ENCODE peak calls at places on chromosomes 7 and 10, in six cellular contexts. Z is H9, K is IMR-90, U is H1, O is mesenchymal stem cell, X is neuronal stem cell. Q is an unnamed sample.

GRCh38 chr7:2037805-2038635 is 194.7 kb downstream of the MAD1L1 start:
- DNase-seq in O (peak), U (no peak), X (no peak), K (peak), Z (no peak), Q (peak)

GRCh38 chr7:106252568-106252967 is 32.2 kb downstream of the NAMPT start:
- DNase-seq in O (no peak), K (no peak), U (no peak), X (no peak), Z (no peak), Q (no peak)

GRCh38 chr7:99579956-99580777 is 17.9 kb upstream of the TMEM225B start:
- DNase-seq in Z (peak), O (peak), K (peak), U (peak), X (peak), Q (peak)

GRCh38 chr10:10872706-10873276 is 144.9 kb upstream of the CELF2 start:
- DNase-seq in Z (no peak), K (peak), X (no peak), U (no peak), O (peak), Q (peak)

GRCh38 chr10:6072215-6072941 is 10.2 kb upstream of the IL2RA start:
- DNase-seq in K (no peak), Z (no peak), O (no peak), X (no peak), U (no peak), Q (no peak)

GRCh38 chr7:127608446-127608845 is 9.5 kb downstream of the PAX4 start:
- DNase-seq in K (no peak), X (no peak), Z (no peak), O (no peak), U (no peak), Q (no peak)

GRCh38 chr10:119522747-119523426 is 19.6 kb downstream of the RGS10 start:
- DNase-seq in O (no peak), X (no peak), Z (no peak), K (no peak), U (no peak), Q (peak)

GRCh38 chr7:43642897-43643630 is 60.2 kb downstream of the STK17A start:
- DNase-seq in K (no peak), Z (no peak), U (no peak), O (no peak), X (no peak), Q (no peak)

GRCh38 chr10:52570490-52570889 is 202.1 kb downstream of the MBL2 start:
- DNase-seq in O (no peak), K (no peak), U (no peak), X (no peak), Z (no peak), Q (no peak)

GRCh38 chr10:129771576-129772471 is 192.2 kb downstream of the EBF3 start:
- DNase-seq in O (no peak), K (no peak), U (peak), Z (peak), X (no peak), Q (no peak)

GRCh38 chr10:50620899-50621298 is 2.9 kb downstream of the SGMS1 start:
- DNase-seq in O (no peak), X (no peak), U (no peak), Z (no peak), K (no peak), Q (no peak)

GRCh38 chr7:26958834-26959233 is 94.4 kb upstream of the SKAP2 start:
- DNase-seq in K (peak), Z (no peak), U (no peak), X (no peak), O (peak), Q (no peak)

GRCh38 chr10:97238855-97239254 is 53.1 kb upstream of the SLIT1 start:
- DNase-seq in Z (no peak), U (no peak), O (no peak), K (no peak), X (no peak), Q (no peak)

GRCh38 chr7:4633012-4633411 is 49.1 kb upstream of the FOXK1 start:
- DNase-seq in X (no peak), Z (peak), O (no peak), K (peak), U (no peak), Q (peak)

GRCh38 chr10:72171175-72171630 is 44.6 kb upstream of the ANAPC16 start:
- DNase-seq in K (peak), U (no peak), O (peak), Z (no peak), X (no peak), Q (peak)

GRCh38 chr7:20784311-20785210 is 2.1 kb downstream of the SP8 start:
- DNase-seq in Z (peak), X (no peak), O (no peak), U (peak), K (no peak), Q (peak)

GRCh38 chr7:157053118-157053517 is 42.7 kb upstream of the MNX1 start:
- DNase-seq in X (no peak), K (no peak), Z (no peak), U (no peak), O (no peak), Q (no peak)

GRCh38 chr7:91285966-91286365 is 21.7 kb downstream of the FZD1 start:
- DNase-seq in K (peak), O (no peak), X (no peak), U (no peak), Z (no peak), Q (no peak)

GRCh38 chr7:91289633-91290260 is 25.5 kb downstream of the FZD1 start:
- DNase-seq in Z (no peak), O (no peak), X (no peak), K (no peak), U (no peak), Q (no peak)

GRCh38 chr7:91286432-91286831 is 22.2 kb downstream of the FZD1 start:
- DNase-seq in Z (peak), O (no peak), U (no peak), K (no peak), X (no peak), Q (no peak)

GRCh38 chr7:91288208-91288824 is 24.1 kb downstream of the FZD1 start:
- DNase-seq in Z (peak), O (peak), U (peak), X (no peak), K (no peak), Q (peak)

DNA sequence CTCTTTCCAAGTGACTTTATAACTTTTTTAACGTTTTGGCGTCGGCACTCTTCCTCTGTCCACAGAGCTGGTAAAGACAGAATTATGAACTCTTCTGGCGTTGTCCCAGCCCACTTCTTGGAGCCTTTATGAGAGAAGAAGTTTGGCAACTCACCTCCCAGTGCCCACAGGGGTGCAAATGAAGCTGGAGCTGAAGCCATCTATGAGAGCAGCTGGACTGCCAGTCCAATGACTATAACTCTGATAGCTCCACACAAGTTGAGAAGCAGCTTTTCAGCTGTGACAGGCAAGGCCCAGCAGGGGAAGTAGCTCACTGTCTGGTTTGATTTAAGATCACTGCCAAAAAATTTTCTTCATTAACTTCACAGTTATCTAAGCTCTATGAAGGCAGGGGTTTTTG is 23.5 kb downstream of the FZD1 start:
- DNase-seq in U (no peak), Z (no peak), K (peak), X (no peak), O (no peak), Q (no peak)
- H2BK15ac ChIP-seq in U (no peak), Z (no peak), K (no peak), X (no peak), O (no peak), Q (no peak)

GRCh38 chr7:135281363-135281949 is 47.8 kb downstream of the STRA8 start:
- DNase-seq in K (peak), Z (peak), U (peak), X (peak), O (peak), Q (peak)
- H3K4me2 ChIP-seq in K (peak), Z (no peak), U (no peak), X (no peak), O (no peak), Q (no peak)

GRCh38 chr10:80452688-80453391 is 1.3 kb upstream of the TSPAN14 start:
- DNase-seq in U (no peak), X (no peak), O (no peak), K (no peak), Z (no peak), Q (no peak)
- H3K27ac ChIP-seq in U (no peak), X (no peak), O (peak), K (no peak), Z (no peak), Q (no peak)

DNA sequence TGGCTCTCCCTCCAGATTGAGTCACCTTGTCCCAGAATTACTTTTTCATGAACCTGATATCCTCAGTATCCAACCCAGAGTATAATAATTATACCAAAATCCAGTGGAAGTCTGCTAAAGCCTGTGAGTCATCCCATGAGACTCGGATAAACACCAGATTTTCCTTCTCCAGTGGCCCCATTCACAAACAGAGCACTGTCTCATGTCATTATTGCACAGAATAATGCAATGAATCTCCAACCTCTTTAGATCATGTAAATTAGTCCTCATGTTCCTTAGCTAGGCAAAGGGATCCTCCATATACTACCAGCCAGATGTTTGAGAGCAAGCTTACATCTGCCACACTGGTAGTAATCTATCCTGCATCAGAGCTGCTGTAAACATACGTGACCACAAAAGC is 89.0 kb downstream of the AMPH start:
- DNase-seq in X (no peak), O (no peak), Z (no peak), K (peak), U (no peak), Q (no peak)
- H2BK15ac ChIP-seq in X (no peak), O (no peak), Z (no peak), K (no peak), U (no peak), Q (no peak)

DNA sequence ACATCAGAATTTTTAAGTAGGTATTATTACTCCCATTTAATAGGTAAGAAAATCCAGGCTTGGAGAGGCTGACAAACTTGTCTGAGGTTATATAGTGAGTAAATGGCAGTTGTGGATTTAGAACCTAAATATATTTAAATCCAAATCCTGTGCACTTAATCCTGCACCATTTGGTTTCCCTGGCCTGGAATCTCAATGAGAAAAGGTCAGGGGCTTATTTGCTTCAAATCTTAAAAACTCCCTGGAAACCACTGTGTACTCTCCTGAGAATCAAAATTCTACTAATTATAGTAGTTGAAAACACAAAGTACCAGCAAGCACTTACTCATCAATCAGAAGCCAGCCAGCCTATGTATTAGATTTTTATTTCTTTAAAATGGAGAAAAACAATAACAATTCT is 97.7 kb downstream of the DNMBP start:
- DNase-seq in U (no peak), O (no peak), X (no peak), K (no peak), Z (no peak), Q (no peak)
- H3K4me2 ChIP-seq in U (peak), O (no peak), X (peak), K (no peak), Z (peak), Q (no peak)

DNA sequence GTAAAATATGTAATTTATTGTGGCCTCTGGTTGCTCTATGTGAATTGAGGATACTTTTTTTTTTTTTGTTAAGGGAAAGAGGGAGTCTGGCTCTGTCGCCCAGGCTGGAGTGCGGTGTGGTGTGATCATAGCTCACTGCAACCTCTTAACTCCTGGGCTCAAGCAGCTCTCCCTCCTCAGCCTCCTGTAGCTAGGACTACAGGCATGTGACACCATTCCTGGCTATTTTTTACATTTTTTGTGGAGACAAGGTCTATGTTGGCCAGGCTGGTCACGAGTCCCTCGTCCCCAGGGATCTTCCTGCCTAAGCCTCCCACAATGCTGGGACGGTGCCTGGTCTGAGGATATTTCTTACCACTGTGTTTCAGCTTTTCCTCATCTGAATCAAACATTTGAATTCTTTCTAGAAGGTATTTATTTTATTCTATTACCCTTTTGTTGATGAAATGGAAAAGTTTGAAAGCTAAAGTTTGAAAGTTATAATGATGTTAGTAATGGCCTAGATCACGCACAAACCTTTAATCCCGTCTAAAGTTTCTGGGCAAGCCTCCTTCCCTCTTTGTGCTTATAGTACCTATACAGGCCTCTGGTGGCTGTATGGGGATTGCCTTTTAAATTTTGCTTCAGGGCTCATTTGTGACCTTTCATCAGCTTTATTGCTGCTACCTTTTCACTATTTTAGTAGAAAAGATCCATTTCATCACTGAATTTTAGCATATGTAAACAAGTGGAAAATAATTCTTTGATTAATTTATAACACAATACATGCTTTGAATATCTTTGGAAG is 2.0 kb downstream of the IFRD1 start:
- DNase-seq in Z (peak), X (peak), O (peak), K (peak), U (peak), Q (peak)
- H3K27ac ChIP-seq in Z (no peak), X (peak), O (peak), K (peak), U (peak), Q (peak)

DNA sequence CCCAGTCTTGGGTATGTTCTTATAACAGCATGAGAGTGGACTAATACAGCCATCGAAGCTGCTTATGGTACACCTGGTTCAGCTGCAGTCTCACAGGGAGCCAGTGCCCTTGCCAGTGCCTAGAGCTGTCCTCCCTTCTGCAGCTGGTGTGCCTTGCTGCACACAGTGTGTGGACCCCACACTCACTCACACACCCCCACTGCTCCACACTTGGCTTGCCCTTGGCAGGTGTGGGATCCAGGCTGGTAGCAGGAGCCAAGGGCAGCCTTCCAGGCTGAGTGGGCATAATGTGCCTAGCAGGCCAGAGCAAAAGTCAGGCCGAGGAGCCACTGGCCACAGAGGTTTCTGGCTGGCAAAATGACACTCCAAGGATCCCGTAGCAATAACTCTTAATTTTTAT is 217.3 kb downstream of the GPR158 start:
- DNase-seq in K (no peak), Z (no peak), X (no peak), O (no peak), U (no peak), Q (no peak)
- H2BK15ac ChIP-seq in K (no peak), Z (no peak), X (no peak), O (no peak), U (no peak), Q (no peak)

GRCh38 chr7:151697515-151697895 is 177.8 kb upstream of the RHEB start:
- DNase-seq in U (no peak), Z (no peak), O (no peak), K (no peak), X (no peak), Q (no peak)
- H3K4me2 ChIP-seq in U (no peak), Z (no peak), O (no peak), K (no peak), X (no peak), Q (no peak)

GRCh38 chr10:69479737-69480412 is 28.6 kb downstream of the TSPAN15 start:
- DNase-seq in K (no peak), X (no peak), O (peak), U (no peak), Z (no peak), Q (no peak)
- H3K27ac ChIP-seq in K (no peak), X (no peak), O (no peak), U (no peak), Z (no peak), Q (no peak)

GRCh38 chr10:133022784-133023115 is 65.0 kb upstream of the ADGRA1 start:
- DNase-seq in O (no peak), X (no peak), K (no peak), Z (no peak), U (no peak), Q (peak)
- H2BK15ac ChIP-seq in O (no peak), X (no peak), K (no peak), Z (no peak), U (no peak), Q (no peak)

Q was measured in mesendoderm.